ENCODE peak calls at places on chromosomes 7 and 10, in four cellular contexts. One of them, this sample, is unnamed.

GRCh38 chr10:31153692-31154091 is 122.0 kb upstream of the ZNF438 start:
- DNase-seq in choroid plexus epithelial cell: no peak
- DNase-seq in lower leg skin: no peak
- DNase-seq in thyroid gland: no peak
- DNase-seq in this sample: no peak

GRCh38 chr7:69105092-69105491 is 493.2 kb upstream of the AUTS2 start:
- DNase-seq in choroid plexus epithelial cell: no peak
- DNase-seq in lower leg skin: peak; percentile 14
- DNase-seq in thyroid gland: no peak
- DNase-seq in this sample: no peak

GRCh38 chr10:71045188-71045841 is 156.9 kb upstream of the PCBD1 start:
- DNase-seq in choroid plexus epithelial cell: no peak
- DNase-seq in lower leg skin: no peak
- DNase-seq in thyroid gland: no peak
- DNase-seq in this sample: no peak

GRCh38 chr10:120828940-120829339 is 22.2 kb upstream of the WDR11 start:
- DNase-seq in choroid plexus epithelial cell: no peak
- DNase-seq in lower leg skin: no peak
- DNase-seq in thyroid gland: no peak
- DNase-seq in this sample: no peak

GRCh38 chr10:80155696-80156215 is 23.2 kb downstream of the PLAC9 start:
- DNase-seq in choroid plexus epithelial cell: no peak
- DNase-seq in lower leg skin: no peak
- DNase-seq in thyroid gland: no peak
- DNase-seq in this sample: no peak

GRCh38 chr7:28135760-28136159 is 44.8 kb downstream of the JAZF1 start:
- DNase-seq in choroid plexus epithelial cell: peak; percentile 42
- DNase-seq in lower leg skin: no peak
- DNase-seq in thyroid gland: no peak
- DNase-seq in this sample: no peak

GRCh38 chr7:97499204-97499603 is 232.7 kb upstream of the TAC1 start:
- DNase-seq in choroid plexus epithelial cell: peak; percentile 4
- DNase-seq in lower leg skin: no peak
- DNase-seq in thyroid gland: no peak
- DNase-seq in this sample: peak; percentile 14

GRCh38 chr7:3955751-3956696 is 655.0 kb downstream of the SDK1 start:
- DNase-seq in choroid plexus epithelial cell: peak; percentile 19
- DNase-seq in lower leg skin: no peak
- DNase-seq in thyroid gland: peak; percentile 63
- DNase-seq in this sample: no peak

GRCh38 chr10:78973901-78974408 is 94.8 kb upstream of the ZMIZ1 start:
- DNase-seq in choroid plexus epithelial cell: peak; percentile 67
- DNase-seq in lower leg skin: peak; percentile 92
- DNase-seq in thyroid gland: peak; percentile 91
- DNase-seq in this sample: peak; percentile 52

DNA sequence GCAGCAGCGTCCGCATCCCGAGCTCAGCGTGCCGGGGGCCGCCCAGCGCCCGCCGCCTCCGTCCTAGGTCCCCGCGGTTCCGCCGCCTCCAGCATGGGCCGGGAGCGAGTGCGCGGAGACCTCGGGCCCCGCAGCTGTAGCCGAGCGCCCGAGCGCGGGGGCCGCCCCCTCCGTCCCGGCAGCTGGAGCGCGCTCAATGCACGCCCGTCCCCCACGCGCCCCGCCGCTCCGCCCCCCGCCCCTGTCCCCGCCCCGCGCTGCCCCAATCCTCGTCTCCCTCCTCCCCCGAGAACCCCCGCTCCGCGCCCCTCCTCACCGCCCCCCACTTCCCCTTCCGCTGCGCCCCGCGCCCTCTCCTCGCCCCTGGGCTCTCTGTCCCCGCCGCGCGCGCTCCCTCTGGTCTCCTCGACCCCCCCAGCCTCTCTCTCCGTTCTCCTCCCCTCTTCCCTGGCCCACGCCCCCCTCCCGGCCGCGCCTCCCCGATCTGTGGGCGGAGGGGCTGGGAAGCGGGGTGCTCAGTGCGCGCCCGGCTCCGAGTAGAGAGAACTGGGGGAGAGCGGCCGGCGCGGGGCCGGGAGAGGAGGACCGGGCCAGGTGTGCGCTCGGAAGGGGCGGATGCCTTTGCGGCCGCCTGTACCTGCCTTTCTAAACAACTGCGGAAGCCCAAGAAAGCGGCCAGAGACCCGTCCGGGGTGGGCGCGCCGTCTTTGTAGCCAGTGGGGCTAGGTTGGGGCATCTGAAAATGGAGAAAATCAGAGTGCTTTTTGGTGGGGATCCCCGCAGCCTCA is at the start of gene VIPR2:
- DNase-seq in choroid plexus epithelial cell: no peak
- DNase-seq in lower leg skin: peak; percentile 80
- DNase-seq in thyroid gland: no peak
- DNase-seq in this sample: no peak
- H3K4me3 ChIP-seq in choroid plexus epithelial cell: peak within 1 kb of the TSS; percentile 17
- H3K4me3 ChIP-seq in lower leg skin: peak within 1 kb of the TSS; percentile 32
- H3K4me3 ChIP-seq in thyroid gland: peak within 1 kb of the TSS; percentile 23
- H3K4me3 ChIP-seq in this sample: peak within 1 kb of the TSS; percentile 46

GRCh38 chr10:49222170-49222569 is 34.0 kb upstream of the TMEM273 start:
- DNase-seq in choroid plexus epithelial cell: no peak
- DNase-seq in lower leg skin: no peak
- DNase-seq in thyroid gland: no peak
- DNase-seq in this sample: no peak
- TF ChIP-seq CTCF in choroid plexus epithelial cell: no peak
- TF ChIP-seq CTCF in lower leg skin: no peak
- TF ChIP-seq CTCF in thyroid gland: no peak
- TF ChIP-seq CTCF in this sample: no peak

DNA sequence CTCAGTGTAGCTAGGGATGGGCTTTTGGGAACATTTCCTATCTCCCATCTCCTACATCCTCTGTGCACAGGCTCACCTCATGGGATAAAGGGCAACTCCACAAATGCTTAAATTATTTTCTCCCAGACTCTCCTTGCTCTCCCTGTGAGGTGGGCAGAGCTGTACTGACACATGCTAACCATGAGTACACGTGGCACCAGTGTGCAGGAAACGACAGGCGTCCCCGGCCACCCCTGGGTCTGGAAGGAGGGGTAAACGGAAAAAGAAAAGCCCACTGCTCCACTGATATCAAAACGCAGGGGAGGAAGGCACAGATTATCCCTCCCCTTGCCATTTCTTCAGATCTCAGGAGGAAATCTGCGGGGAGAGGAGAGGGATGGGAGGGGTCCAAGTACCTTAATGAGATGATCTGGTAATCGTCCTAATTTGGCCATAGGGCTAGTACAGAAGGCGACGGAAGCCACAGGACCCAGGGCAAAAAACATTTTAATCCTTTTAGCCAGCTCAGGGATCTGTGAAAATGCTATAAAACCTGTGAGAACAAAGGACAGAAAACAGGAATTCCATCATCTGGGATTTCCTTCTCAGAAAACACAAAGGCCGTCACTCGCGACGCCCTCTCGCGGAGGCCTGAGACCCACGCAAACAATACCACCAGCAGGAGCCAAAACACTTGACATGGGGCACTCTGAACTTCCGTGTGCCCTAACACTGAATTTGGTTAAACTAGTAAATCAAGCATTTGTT is 17.8 kb upstream of the CH25H start:
- DNase-seq in choroid plexus epithelial cell: peak; percentile 42
- DNase-seq in lower leg skin: no peak
- DNase-seq in thyroid gland: peak; percentile 45
- DNase-seq in this sample: no peak
- H3K4me3 ChIP-seq in choroid plexus epithelial cell: peak overlapping the region; percentile 1
- H3K4me3 ChIP-seq in lower leg skin: no peak overlapping the region
- H3K4me3 ChIP-seq in thyroid gland: no peak overlapping the region
- H3K4me3 ChIP-seq in this sample: no peak overlapping the region

GRCh38 chr10:14325325-14325955 is 5.3 kb downstream of the FRMD4A start:
- DNase-seq in choroid plexus epithelial cell: peak; percentile 56
- DNase-seq in lower leg skin: no peak
- DNase-seq in thyroid gland: peak; percentile 43
- DNase-seq in this sample: peak; percentile 55
- TF ChIP-seq CTCF in choroid plexus epithelial cell: peak; percentile 72
- TF ChIP-seq CTCF in lower leg skin: no peak
- TF ChIP-seq CTCF in thyroid gland: no peak
- TF ChIP-seq CTCF in this sample: peak; percentile 79

GRCh38 chr7:1087462-1087809 is 477 bp upstream of the GPER1 start:
- DNase-seq in choroid plexus epithelial cell: peak; percentile 36
- DNase-seq in lower leg skin: no peak
- DNase-seq in thyroid gland: peak; percentile 37
- DNase-seq in this sample: no peak

GRCh38 chr7:1090236-1090635 is 2.3 kb downstream of the GPER1 start:
- DNase-seq in choroid plexus epithelial cell: no peak
- DNase-seq in lower leg skin: no peak
- DNase-seq in thyroid gland: no peak
- DNase-seq in this sample: no peak

GRCh38 chr7:1086588-1087461 is 1.1 kb upstream of the GPER1 start:
- DNase-seq in choroid plexus epithelial cell: peak; percentile 58
- DNase-seq in lower leg skin: peak; percentile 95
- DNase-seq in thyroid gland: peak; percentile 77
- DNase-seq in this sample: no peak

GRCh38 chr7:1085910-1086421 is 1.9 kb upstream of the GPER1 start:
- DNase-seq in choroid plexus epithelial cell: no peak
- DNase-seq in lower leg skin: no peak
- DNase-seq in thyroid gland: no peak
- DNase-seq in this sample: no peak

GRCh38 chr7:1087952-1088920 is at the start of gene GPER1:
- DNase-seq in choroid plexus epithelial cell: peak; percentile 18
- DNase-seq in lower leg skin: peak; percentile 92
- DNase-seq in thyroid gland: peak; percentile 93
- DNase-seq in this sample: peak; percentile 53
- H3K4me3 ChIP-seq in choroid plexus epithelial cell: peak within 1 kb of the TSS; percentile 63
- H3K4me3 ChIP-seq in lower leg skin: no peak within 1 kb of the TSS
- H3K4me3 ChIP-seq in thyroid gland: peak within 1 kb of the TSS; percentile 29
- H3K4me3 ChIP-seq in this sample: peak within 1 kb of the TSS; percentile 11